ENCODE peak calls at places on chromosomes 16 and 17, in six cellular contexts. One of them, this sample, is unnamed.

GRCh38 chr17:70006159-70006558 is 68.9 kb upstream of the KCNJ16 start:
- DNase-seq in left ventricle myocardium inferior: no peak
- DNase-seq in CD4-positive, CD25-positive, alpha-beta regulatory T cell: no peak
- DNase-seq in fibroblast of lung: peak; percentile 11
- DNase-seq in heart right ventricle: no peak
- DNase-seq in transverse colon: no peak
- DNase-seq in this sample: no peak

GRCh38 chr16:81366316-81366932 is 51.7 kb downstream of the GAN start:
- DNase-seq in left ventricle myocardium inferior: no peak
- DNase-seq in fibroblast of lung: peak; percentile 26
- DNase-seq in transverse colon: no peak
- DNase-seq in CD4-positive, CD25-positive, alpha-beta regulatory T cell: no peak
- DNase-seq in heart right ventricle: no peak
- DNase-seq in this sample: no peak

GRCh38 chr17:33514369-33514768 is 221.3 kb upstream of the ASIC2 start:
- DNase-seq in transverse colon: no peak
- DNase-seq in heart right ventricle: no peak
- DNase-seq in left ventricle myocardium inferior: no peak
- DNase-seq in CD4-positive, CD25-positive, alpha-beta regulatory T cell: no peak
- DNase-seq in fibroblast of lung: no peak
- DNase-seq in this sample: no peak

GRCh38 chr17:40556884-40557414 is 8.3 kb downstream of the CCR7 start:
- DNase-seq in fibroblast of lung: no peak
- DNase-seq in transverse colon: no peak
- DNase-seq in left ventricle myocardium inferior: peak; percentile 64
- DNase-seq in CD4-positive, CD25-positive, alpha-beta regulatory T cell: no peak
- DNase-seq in heart right ventricle: peak; percentile 77
- DNase-seq in this sample: peak; percentile 74

GRCh38 chr17:55726440-55726839 is 3.8 kb upstream of the TMEM100 start:
- DNase-seq in CD4-positive, CD25-positive, alpha-beta regulatory T cell: no peak
- DNase-seq in left ventricle myocardium inferior: peak; percentile 52
- DNase-seq in fibroblast of lung: peak; percentile 93
- DNase-seq in heart right ventricle: peak; percentile 70
- DNase-seq in transverse colon: peak; percentile 17
- DNase-seq in this sample: peak; percentile 43

GRCh38 chr17:72423286-72423589 is 302.4 kb downstream of the SOX9 start:
- DNase-seq in heart right ventricle: no peak
- DNase-seq in transverse colon: no peak
- DNase-seq in left ventricle myocardium inferior: no peak
- DNase-seq in CD4-positive, CD25-positive, alpha-beta regulatory T cell: no peak
- DNase-seq in fibroblast of lung: no peak
- DNase-seq in this sample: no peak

GRCh38 chr17:20066253-20066652 is 57.1 kb downstream of the SPECC1 start:
- DNase-seq in fibroblast of lung: peak; percentile 95
- DNase-seq in CD4-positive, CD25-positive, alpha-beta regulatory T cell: no peak
- DNase-seq in heart right ventricle: peak; percentile 61
- DNase-seq in transverse colon: no peak
- DNase-seq in left ventricle myocardium inferior: peak; percentile 49
- DNase-seq in this sample: no peak

GRCh38 chr17:65170839-65171238 is 33.7 kb downstream of the RGS9 start:
- DNase-seq in transverse colon: no peak
- DNase-seq in heart right ventricle: peak; percentile 54
- DNase-seq in left ventricle myocardium inferior: peak; percentile 30
- DNase-seq in CD4-positive, CD25-positive, alpha-beta regulatory T cell: no peak
- DNase-seq in fibroblast of lung: peak; percentile 53
- DNase-seq in this sample: no peak

GRCh38 chr16:70416748-70417616 is 21.9 kb downstream of the ST3GAL2 start:
- DNase-seq in left ventricle myocardium inferior: no peak
- DNase-seq in heart right ventricle: no peak
- DNase-seq in fibroblast of lung: no peak
- DNase-seq in transverse colon: peak; percentile 62
- DNase-seq in CD4-positive, CD25-positive, alpha-beta regulatory T cell: no peak
- DNase-seq in this sample: no peak

GRCh38 chr17:61227866-61228265 is 171.8 kb upstream of the TBX2 start:
- DNase-seq in heart right ventricle: no peak
- DNase-seq in fibroblast of lung: no peak
- DNase-seq in transverse colon: no peak
- DNase-seq in left ventricle myocardium inferior: no peak
- DNase-seq in CD4-positive, CD25-positive, alpha-beta regulatory T cell: no peak
- DNase-seq in this sample: no peak

GRCh38 chr17:17919169-17920107 is 52.8 kb downstream of the TOM1L2 start:
- DNase-seq in transverse colon: peak; percentile 83
- DNase-seq in heart right ventricle: peak; percentile 82
- DNase-seq in CD4-positive, CD25-positive, alpha-beta regulatory T cell: peak; percentile 43
- DNase-seq in left ventricle myocardium inferior: peak; percentile 58
- DNase-seq in fibroblast of lung: peak; percentile 70
- DNase-seq in this sample: peak; percentile 99

GRCh38 chr17:21358682-21359482 is 17.3 kb upstream of the KCNJ12 start:
- DNase-seq in CD4-positive, CD25-positive, alpha-beta regulatory T cell: no peak
- DNase-seq in heart right ventricle: peak; percentile 40
- DNase-seq in fibroblast of lung: peak; percentile 15
- DNase-seq in left ventricle myocardium inferior: peak; percentile 36
- DNase-seq in transverse colon: no peak
- DNase-seq in this sample: no peak

GRCh38 chr17:43791589-43791988 is 11.4 kb downstream of the CFAP97D1 start:
- DNase-seq in CD4-positive, CD25-positive, alpha-beta regulatory T cell: no peak
- DNase-seq in fibroblast of lung: peak; percentile 61
- DNase-seq in heart right ventricle: no peak
- DNase-seq in transverse colon: no peak
- DNase-seq in left ventricle myocardium inferior: no peak
- DNase-seq in this sample: peak; percentile 61

GRCh38 chr16:46748775-46749705 is 896 bp upstream of the MYLK3 start:
- DNase-seq in heart right ventricle: peak; percentile 78
- DNase-seq in transverse colon: no peak
- DNase-seq in CD4-positive, CD25-positive, alpha-beta regulatory T cell: no peak
- DNase-seq in left ventricle myocardium inferior: peak; percentile 82
- DNase-seq in fibroblast of lung: no peak
- DNase-seq in this sample: peak; percentile 44

GRCh38 chr16:68396481-68396880 is 51.8 kb downstream of the SMPD3 start:
- DNase-seq in heart right ventricle: no peak
- DNase-seq in fibroblast of lung: peak; percentile 45
- DNase-seq in CD4-positive, CD25-positive, alpha-beta regulatory T cell: peak; percentile 23
- DNase-seq in left ventricle myocardium inferior: no peak
- DNase-seq in transverse colon: peak; percentile 69
- DNase-seq in this sample: peak; percentile 32

GRCh38 chr16:48405153-48405552 is 19.9 kb upstream of the SIAH1 start:
- DNase-seq in fibroblast of lung: no peak
- DNase-seq in transverse colon: no peak
- DNase-seq in heart right ventricle: no peak
- DNase-seq in CD4-positive, CD25-positive, alpha-beta regulatory T cell: no peak
- DNase-seq in left ventricle myocardium inferior: no peak
- DNase-seq in this sample: no peak

GRCh38 chr17:45229681-45230409 is 8.2 kb downstream of the FMNL1 start:
- DNase-seq in CD4-positive, CD25-positive, alpha-beta regulatory T cell: no peak
- DNase-seq in transverse colon: peak; percentile 48
- DNase-seq in heart right ventricle: no peak
- DNase-seq in fibroblast of lung: no peak
- DNase-seq in left ventricle myocardium inferior: peak; percentile 54
- DNase-seq in this sample: peak; percentile 30

GRCh38 chr17:1714488-1714979 is 4.4 kb upstream of the TLCD2 start:
- DNase-seq in CD4-positive, CD25-positive, alpha-beta regulatory T cell: no peak
- DNase-seq in transverse colon: peak; percentile 98
- DNase-seq in heart right ventricle: peak; percentile 100
- DNase-seq in left ventricle myocardium inferior: peak; percentile 99
- DNase-seq in fibroblast of lung: peak; percentile 97
- DNase-seq in this sample: peak; percentile 90

GRCh38 chr16:3022208-3022696 is 1.5 kb downstream of the HCFC1R1 start:
- DNase-seq in CD4-positive, CD25-positive, alpha-beta regulatory T cell: peak; percentile 68
- DNase-seq in fibroblast of lung: peak; percentile 96
- DNase-seq in transverse colon: peak; percentile 88
- DNase-seq in left ventricle myocardium inferior: peak; percentile 88
- DNase-seq in heart right ventricle: peak; percentile 89
- DNase-seq in this sample: peak; percentile 85

GRCh38 chr17:39196820-39197331 is 593 bp downstream of the CACNB1 start:
- DNase-seq in left ventricle myocardium inferior: no peak
- DNase-seq in heart right ventricle: peak; percentile 19
- DNase-seq in fibroblast of lung: no peak
- DNase-seq in CD4-positive, CD25-positive, alpha-beta regulatory T cell: peak; percentile 18
- DNase-seq in transverse colon: peak; percentile 53
- DNase-seq in this sample: peak; percentile 60

GRCh38 chr16:23642246-23642774 is 1.0 kb downstream of the DCTN5 start:
- DNase-seq in CD4-positive, CD25-positive, alpha-beta regulatory T cell: no peak
- DNase-seq in fibroblast of lung: no peak
- DNase-seq in transverse colon: no peak
- DNase-seq in heart right ventricle: no peak
- DNase-seq in left ventricle myocardium inferior: no peak
- DNase-seq in this sample: no peak

GRCh38 chr17:74445156-74445555 is 13.3 kb downstream of the GPRC5C start:
- DNase-seq in transverse colon: no peak
- DNase-seq in heart right ventricle: no peak
- DNase-seq in left ventricle myocardium inferior: no peak
- DNase-seq in CD4-positive, CD25-positive, alpha-beta regulatory T cell: no peak
- DNase-seq in fibroblast of lung: no peak
- DNase-seq in this sample: no peak

GRCh38 chr17:74444406-74444805 is 12.5 kb downstream of the GPRC5C start:
- DNase-seq in fibroblast of lung: no peak
- DNase-seq in left ventricle myocardium inferior: peak; percentile 64
- DNase-seq in heart right ventricle: no peak
- DNase-seq in CD4-positive, CD25-positive, alpha-beta regulatory T cell: no peak
- DNase-seq in transverse colon: no peak
- DNase-seq in this sample: no peak

GRCh38 chr17:74442291-74442669 is 10.4 kb downstream of the GPRC5C start:
- DNase-seq in CD4-positive, CD25-positive, alpha-beta regulatory T cell: no peak
- DNase-seq in left ventricle myocardium inferior: no peak
- DNase-seq in fibroblast of lung: no peak
- DNase-seq in transverse colon: no peak
- DNase-seq in heart right ventricle: no peak
- DNase-seq in this sample: no peak

GRCh38 chr17:74442670-74443515 is 11.0 kb downstream of the GPRC5C start:
- DNase-seq in fibroblast of lung: no peak
- DNase-seq in heart right ventricle: peak; percentile 92
- DNase-seq in CD4-positive, CD25-positive, alpha-beta regulatory T cell: no peak
- DNase-seq in left ventricle myocardium inferior: peak; percentile 94
- DNase-seq in transverse colon: peak; percentile 91
- DNase-seq in this sample: peak; percentile 28

DNA sequence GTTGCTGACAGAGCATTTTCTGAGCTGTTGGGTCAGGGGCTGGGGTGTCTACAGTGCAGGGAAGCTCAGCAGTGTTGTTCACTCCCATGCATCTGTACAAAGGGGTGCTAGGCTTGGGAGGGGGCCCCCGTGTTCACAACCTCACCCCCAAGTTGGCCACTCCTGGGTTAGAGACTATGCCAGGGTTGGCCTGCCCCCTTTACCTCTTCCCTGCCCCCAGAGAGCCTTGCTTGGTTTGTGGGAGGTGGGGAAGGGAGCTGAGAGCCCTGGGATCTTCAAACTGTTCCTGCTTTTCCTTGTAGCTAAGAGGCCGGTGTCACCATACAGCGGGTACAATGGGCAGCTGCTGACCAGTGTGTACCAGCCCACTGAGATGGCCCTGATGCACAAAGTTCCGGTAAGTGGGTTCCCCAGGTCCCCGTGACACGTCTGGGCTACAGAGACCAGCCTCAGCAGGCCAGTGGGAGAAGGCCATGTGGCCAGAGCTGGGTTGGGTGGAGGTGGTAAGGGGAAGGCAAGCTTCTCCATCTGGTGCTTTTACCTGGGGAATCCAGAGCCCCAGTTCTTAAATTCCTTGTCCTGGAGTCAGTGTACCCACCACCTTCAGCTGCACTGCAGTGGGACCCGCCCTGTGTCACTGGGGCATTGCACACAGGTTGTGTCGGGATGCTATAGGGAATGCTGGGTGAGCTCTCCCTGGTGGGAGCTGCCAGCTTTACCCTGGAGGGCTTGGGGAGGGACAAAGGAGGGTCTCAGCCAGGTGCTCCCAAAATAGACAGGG is 11.8 kb downstream of the GPRC5C start:
- DNase-seq in left ventricle myocardium inferior: no peak
- DNase-seq in fibroblast of lung: no peak
- DNase-seq in transverse colon: peak; percentile 55
- DNase-seq in heart right ventricle: no peak
- DNase-seq in CD4-positive, CD25-positive, alpha-beta regulatory T cell: no peak
- DNase-seq in this sample: no peak
- H3K4me1 ChIP-seq in left ventricle myocardium inferior: peaks cover 74% of the 10 kb centered on the region
- H3K4me1 ChIP-seq in fibroblast of lung: no peaks in the 10 kb centered on the region
- H3K4me1 ChIP-seq in transverse colon: peaks cover 35% of the 10 kb centered on the region
- H3K4me1 ChIP-seq in heart right ventricle: peaks cover 69% of the 10 kb centered on the region
- H3K4me1 ChIP-seq in CD4-positive, CD25-positive, alpha-beta regulatory T cell: peaks cover 3% of the 10 kb centered on the region
- H3K4me1 ChIP-seq in this sample: no peaks in the 10 kb centered on the region

DNA sequence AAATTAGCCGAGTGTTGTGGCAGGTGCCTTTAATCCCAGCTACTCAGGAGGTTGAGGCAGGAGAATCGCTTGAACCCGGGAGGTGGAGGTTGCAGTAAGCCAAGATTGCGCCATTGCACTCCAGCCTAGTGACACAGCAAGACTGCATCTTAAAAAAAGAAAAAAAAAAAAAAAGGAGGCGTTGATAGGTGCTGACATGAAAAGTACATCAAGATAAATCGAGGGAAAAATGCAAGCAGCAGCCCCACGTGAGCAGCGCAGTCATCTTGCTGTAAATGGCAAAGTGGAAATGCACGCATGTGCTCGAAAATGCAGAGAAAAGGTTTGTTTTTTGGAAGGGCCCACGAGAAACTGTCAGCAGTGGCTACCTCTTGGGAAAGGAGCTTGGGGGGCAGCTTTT is 20.9 kb downstream of the MXRA7 start:
- DNase-seq in heart right ventricle: no peak
- DNase-seq in transverse colon: no peak
- DNase-seq in left ventricle myocardium inferior: no peak
- DNase-seq in CD4-positive, CD25-positive, alpha-beta regulatory T cell: no peak
- DNase-seq in fibroblast of lung: no peak
- DNase-seq in this sample: no peak
- H3K4me1 ChIP-seq in heart right ventricle: peaks cover 100% of the 10 kb centered on the region
- H3K4me1 ChIP-seq in transverse colon: peaks cover 43% of the 10 kb centered on the region
- H3K4me1 ChIP-seq in left ventricle myocardium inferior: peaks cover 100% of the 10 kb centered on the region
- H3K4me1 ChIP-seq in CD4-positive, CD25-positive, alpha-beta regulatory T cell: no peaks in the 10 kb centered on the region
- H3K4me1 ChIP-seq in fibroblast of lung: peaks cover 16% of the 10 kb centered on the region
- H3K4me1 ChIP-seq in this sample: peaks cover 26% of the 10 kb centered on the region

GRCh38 chr17:36855459-36855858 is 81.8 kb upstream of the LHX1 start:
- DNase-seq in CD4-positive, CD25-positive, alpha-beta regulatory T cell: no peak
- DNase-seq in fibroblast of lung: no peak
- DNase-seq in left ventricle myocardium inferior: no peak
- DNase-seq in heart right ventricle: no peak
- DNase-seq in transverse colon: no peak
- DNase-seq in this sample: no peak
- H3K4me1 ChIP-seq in CD4-positive, CD25-positive, alpha-beta regulatory T cell: no peaks in the 10 kb centered on the region
- H3K4me1 ChIP-seq in fibroblast of lung: peaks cover 2% of the 10 kb centered on the region
- H3K4me1 ChIP-seq in left ventricle myocardium inferior: no peaks in the 10 kb centered on the region
- H3K4me1 ChIP-seq in heart right ventricle: no peaks in the 10 kb centered on the region
- H3K4me1 ChIP-seq in transverse colon: no peaks in the 10 kb centered on the region
- H3K4me1 ChIP-seq in this sample: peaks cover 5% of the 10 kb centered on the region

DNA sequence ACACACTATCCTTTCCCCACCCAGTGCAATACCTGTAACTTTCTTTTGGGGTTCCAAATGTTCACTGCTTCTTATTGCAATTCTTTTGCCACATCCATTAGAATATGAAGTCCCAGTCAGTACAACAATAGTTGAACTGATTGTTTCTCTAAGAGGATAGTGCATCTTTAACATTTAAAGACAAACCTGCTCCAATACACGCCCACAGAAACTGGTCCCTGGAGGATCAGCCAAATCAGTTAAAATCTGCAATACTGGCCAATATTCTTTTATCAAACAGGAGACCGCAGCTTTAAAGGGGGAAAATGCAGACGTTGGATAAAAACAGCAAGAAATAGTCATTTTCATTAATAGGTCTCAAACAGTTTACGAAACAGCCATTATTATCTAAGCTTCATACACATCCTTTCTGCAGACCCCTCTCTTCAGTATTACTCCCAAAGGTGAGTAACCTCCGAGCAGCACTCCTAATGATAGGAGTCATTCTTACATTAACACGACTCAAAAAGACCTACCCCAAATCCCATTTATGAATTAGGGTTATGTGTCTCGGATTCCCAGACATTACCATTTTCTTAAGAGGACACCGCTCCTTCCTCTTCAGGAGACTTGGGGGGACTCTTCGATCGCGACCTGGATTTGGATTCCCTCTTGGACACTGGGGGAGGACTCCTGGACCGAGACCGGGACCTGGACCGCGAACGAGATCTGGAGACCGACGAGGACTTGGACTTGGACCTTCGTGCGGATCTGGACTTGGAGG is 1.4 kb downstream of the SRSF2 start:
- DNase-seq in fibroblast of lung: no peak
- DNase-seq in heart right ventricle: no peak
- DNase-seq in left ventricle myocardium inferior: no peak
- DNase-seq in transverse colon: no peak
- DNase-seq in CD4-positive, CD25-positive, alpha-beta regulatory T cell: no peak
- DNase-seq in this sample: peak; percentile 29
- H3K4me1 ChIP-seq in fibroblast of lung: peaks cover 10% of the 10 kb centered on the region
- H3K4me1 ChIP-seq in heart right ventricle: peaks cover 76% of the 10 kb centered on the region
- H3K4me1 ChIP-seq in left ventricle myocardium inferior: peaks cover 90% of the 10 kb centered on the region
- H3K4me1 ChIP-seq in transverse colon: peaks cover 75% of the 10 kb centered on the region
- H3K4me1 ChIP-seq in CD4-positive, CD25-positive, alpha-beta regulatory T cell: peaks cover 69% of the 10 kb centered on the region
- H3K4me1 ChIP-seq in this sample: peaks cover 17% of the 10 kb centered on the region